ENCODE peak calls at places on chromosomes 13 and 19, in five cellular contexts. R is tibial nerve, E is left lung, A is fibroblast of mammary gland, B is uterus. P is an unnamed sample.

GRCh38 chr13:112330066-112330465 is 46.1 kb upstream of the SPACA7 start:
- DNase-seq in R (no peak), E (no peak), A (no peak), B (no peak), P (no peak)

GRCh38 chr19:31140717-31141116 is 208.5 kb downstream of the TSHZ3 start:
- DNase-seq in R (no peak), E (no peak), A (peak), B (no peak), P (peak)

GRCh38 chr19:1143828-1144399 is 30.2 kb downstream of the SBNO2 start:
- DNase-seq in R (no peak), E (no peak), A (no peak), B (no peak), P (no peak)

GRCh38 chr13:75637101-75637774 is 1.1 kb downstream of the LMO7 start:
- DNase-seq in R (no peak), E (no peak), A (peak), B (no peak), P (no peak)

GRCh38 chr13:92074658-92075057 is 676.2 kb downstream of the GPC5 start:
- DNase-seq in R (no peak), E (no peak), A (no peak), B (no peak), P (peak)

GRCh38 chr13:75345191-75345590 is 136.8 kb downstream of the TBC1D4 start:
- DNase-seq in R (no peak), E (no peak), A (peak), B (no peak), P (peak)

GRCh38 chr19:42216653-42217521 is 590 bp downstream of the DEDD2 start:
- DNase-seq in R (no peak), E (peak), A (peak), B (peak), P (no peak)

GRCh38 chr19:5775668-5776309 is 8.8 kb downstream of the PRR22 start:
- DNase-seq in R (no peak), E (no peak), A (peak), B (no peak), P (peak)

GRCh38 chr13:59957438-59957837 is 206.3 kb downstream of the DIAPH3 start:
- DNase-seq in R (no peak), E (no peak), A (no peak), B (no peak), P (no peak)

GRCh38 chr13:41563501-41564001 is 106.2 kb downstream of the RGCC start:
- DNase-seq in R (no peak), E (no peak), A (peak), B (no peak), P (peak)

GRCh38 chr13:23608138-23608537 is 37.9 kb downstream of the TNFRSF19 start:
- DNase-seq in R (no peak), E (no peak), A (no peak), B (no peak), P (no peak)
- H3K4me3 ChIP-seq in R (no peak), E (no peak), A (no peak), B (no peak), P (no peak)

DNA sequence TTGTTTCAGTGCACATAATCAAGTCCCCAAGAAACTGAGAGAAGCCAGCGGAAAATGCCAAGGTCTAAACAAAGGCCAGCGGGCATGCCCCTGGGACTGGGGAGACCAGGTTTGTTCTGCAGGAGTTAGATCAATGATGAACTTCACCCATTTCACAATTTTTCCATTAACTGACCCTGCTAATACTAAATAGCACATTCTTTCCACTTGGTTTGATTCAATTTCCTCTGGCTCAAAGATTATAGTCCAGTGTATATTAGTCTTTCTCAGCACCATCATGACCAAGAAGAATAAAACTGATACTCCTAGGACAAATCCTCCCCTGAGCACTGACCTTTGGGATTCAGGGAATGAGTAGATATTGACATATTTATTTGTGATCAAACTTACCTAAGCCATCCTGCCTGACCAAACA is 66.4 kb downstream of the MBNL2 start:
- DNase-seq in R (no peak), E (no peak), A (no peak), B (no peak), P (no peak)
- TF ChIP-seq CTCF in R (no peak), E (no peak), A (no peak), B (no peak), P (no peak)

DNA sequence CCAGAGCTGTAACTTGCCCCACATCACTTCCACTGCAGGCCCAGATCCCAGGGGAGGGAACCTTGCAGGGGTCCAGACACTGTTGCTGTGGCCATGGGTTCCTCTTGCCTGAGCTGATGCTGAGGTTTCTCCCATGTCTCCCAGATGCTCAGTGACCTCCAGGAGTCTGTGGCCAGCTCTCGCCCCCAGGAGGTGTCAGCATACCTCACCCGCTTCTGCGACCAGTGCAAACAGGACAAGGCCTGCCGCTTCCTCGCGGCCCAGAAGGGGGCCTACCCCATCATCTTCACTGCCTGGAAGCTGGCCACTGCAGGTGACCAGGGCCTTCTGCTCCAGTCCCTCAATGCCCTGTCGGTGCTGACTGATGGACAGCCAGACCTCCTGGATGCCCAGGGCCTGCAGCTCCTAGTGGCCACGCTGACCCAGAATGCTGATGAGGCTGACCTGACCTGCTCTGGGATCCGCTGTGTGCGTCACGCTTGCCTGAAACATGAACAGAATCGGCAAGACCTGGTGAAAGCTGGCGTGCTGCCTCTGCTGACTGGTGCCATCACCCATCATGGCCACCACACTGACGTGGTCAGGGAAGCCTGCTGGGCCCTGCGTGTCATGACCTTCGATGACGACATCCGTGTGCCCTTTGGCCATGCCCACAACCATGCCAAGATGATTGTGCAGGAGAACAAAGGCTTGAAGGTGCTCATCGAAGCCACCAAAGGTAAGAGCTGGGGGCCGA is 12.1 kb upstream of the SLC25A42 start:
- DNase-seq in R (no peak), E (no peak), A (no peak), B (no peak), P (no peak)
- H3K4me3 ChIP-seq in R (no peak), E (no peak), A (no peak), B (no peak), P (no peak)

GRCh38 chr13:107681611-107682010 is 533.7 kb downstream of the LIG4 start:
- DNase-seq in R (no peak), E (no peak), A (no peak), B (no peak), P (no peak)

GRCh38 chr13:107675847-107676550 is 539.3 kb downstream of the LIG4 start:
- DNase-seq in R (no peak), E (no peak), A (no peak), B (no peak), P (no peak)

GRCh38 chr13:107680115-107680514 is 535.2 kb downstream of the LIG4 start:
- DNase-seq in R (no peak), E (no peak), A (peak), B (no peak), P (no peak)

DNA sequence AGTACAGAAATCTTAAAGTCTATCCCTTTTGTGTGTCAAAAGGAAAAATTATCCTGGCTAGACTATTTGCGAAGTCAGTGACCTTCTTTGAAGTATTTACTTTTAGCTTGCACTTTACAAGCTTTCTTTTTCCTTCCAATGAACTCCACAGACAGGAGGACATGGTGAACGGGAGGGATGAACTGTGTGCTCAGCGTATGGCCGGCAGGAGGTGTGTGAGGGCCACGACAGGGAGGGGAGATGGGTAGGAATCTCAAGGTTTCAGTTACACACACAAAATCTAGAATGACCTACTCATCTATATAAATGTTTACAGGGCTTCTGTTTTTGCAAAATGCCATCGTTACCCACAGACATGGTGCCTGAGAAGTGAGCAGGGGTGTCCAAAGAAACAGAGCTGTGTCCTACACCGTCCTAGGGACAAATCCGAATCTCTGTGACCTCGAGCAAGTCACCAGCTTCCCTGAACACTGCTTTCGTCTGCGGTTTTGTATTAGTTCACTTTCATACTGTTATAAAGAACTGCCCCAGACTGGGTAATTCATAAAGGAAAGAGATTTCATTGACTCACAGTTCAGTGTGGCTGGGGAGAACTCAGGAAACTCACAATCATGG is 537.2 kb downstream of the LIG4 start:
- DNase-seq in R (no peak), E (no peak), A (no peak), B (no peak), P (peak)
- TF ChIP-seq CTCF in R (no peak), E (no peak), A (no peak), B (no peak), P (no peak)

DNA sequence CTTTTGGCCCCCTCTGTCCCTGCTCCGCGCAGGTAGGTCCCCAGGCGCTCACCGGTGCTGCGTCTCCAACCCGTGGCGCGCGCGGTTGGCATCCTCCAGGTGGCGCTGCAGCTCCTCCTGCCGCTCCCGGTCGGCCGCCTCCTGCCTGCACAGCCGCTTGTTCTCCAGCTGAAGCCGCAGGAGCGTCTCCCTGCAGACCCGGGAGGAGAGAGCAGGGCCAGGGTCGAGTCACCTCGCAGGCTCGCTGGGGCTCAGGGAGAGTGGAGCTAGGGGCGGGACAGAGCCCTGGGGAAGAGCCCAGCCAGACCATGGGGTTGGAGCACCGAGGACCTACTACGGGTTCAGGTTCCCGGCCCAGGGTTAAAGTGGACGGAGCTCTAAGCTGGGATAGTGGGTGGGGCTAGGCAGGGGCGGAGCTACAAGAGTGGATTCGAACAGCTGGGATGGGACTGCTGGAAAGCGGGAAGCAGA is 9.3 kb downstream of the HOOK2 start:
- DNase-seq in R (peak), E (peak), A (peak), B (peak), P (peak)
- H3K4me3 ChIP-seq in R (peak), E (peak), A (peak), B (peak), P (peak)

GRCh38 chr13:38636756-38637155 is 50.1 kb upstream of the FREM2 start:
- DNase-seq in R (no peak), E (no peak), A (no peak), B (no peak), P (no peak)
- TF ChIP-seq CTCF in R (no peak), E (no peak), A (no peak), B (no peak), P (no peak)

DNA sequence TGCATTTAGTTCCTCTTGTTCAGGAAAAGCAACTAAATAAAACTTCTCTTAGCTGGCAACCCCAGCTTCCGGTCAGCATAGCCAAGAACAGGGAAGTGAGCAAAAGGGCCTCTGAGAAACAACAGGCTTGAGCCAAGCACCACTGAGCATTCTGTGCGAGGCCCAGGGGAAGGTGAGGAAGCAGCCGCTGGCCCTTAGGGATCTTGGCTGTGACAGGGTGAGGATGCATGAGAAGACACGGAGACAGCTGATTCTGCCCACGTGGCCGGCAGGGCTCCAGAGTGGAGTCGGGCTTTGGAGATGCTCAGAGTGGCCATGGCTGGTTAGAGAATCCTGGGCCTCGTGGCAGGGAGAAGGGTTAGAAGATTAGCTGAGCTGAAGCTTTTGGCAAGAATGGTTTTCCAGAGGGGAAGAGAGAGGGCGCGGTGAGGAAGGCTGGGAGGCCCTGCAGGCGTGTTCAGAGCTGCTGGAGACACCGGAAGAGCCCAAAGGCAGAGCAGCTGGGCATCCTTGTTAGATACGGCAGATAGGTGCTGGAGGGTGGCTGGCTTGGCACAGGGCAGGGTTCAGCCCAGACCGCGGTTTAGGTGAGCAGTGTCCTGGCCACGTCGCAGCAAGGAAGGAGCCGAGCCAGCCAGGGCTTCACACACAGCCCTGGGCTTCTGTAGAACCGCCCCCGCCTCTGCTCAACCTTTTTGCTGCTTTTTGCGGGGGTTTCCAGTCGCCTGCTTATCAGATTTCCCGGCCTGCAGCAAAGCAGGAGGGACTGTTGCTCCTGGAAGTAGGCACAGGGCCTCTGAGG is 17.3 kb downstream of the UPF1 start:
- DNase-seq in R (peak), E (peak), A (peak), B (peak), P (peak)
- H3K4me3 ChIP-seq in R (no peak), E (peak), A (no peak), B (no peak), P (no peak)

GRCh38 chr13:66200555-66200954 is 1029.6 kb downstream of the PCDH9 start:
- DNase-seq in R (no peak), E (no peak), A (peak), B (no peak), P (no peak)
- TF ChIP-seq CTCF in R (no peak), E (no peak), A (peak), B (no peak), P (peak)

DNA sequence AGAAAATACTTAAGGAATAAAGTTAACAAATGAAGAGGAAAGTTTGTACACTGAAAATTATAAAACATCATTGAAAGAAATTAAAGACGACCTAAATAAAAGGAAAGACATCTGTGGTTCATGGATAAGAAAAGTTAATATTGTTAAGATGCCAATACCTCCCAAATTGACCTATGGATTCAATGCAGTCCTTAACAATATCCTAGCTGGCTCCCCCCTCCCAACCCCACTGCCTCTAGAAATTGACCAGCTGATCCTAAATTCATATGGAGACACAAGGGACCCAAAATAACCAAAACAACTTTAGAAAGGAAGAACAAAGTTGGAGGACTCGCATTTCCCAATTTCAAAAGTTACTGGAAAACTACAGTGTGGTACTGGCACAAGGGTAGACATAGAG is 28.3 kb downstream of the ZNF45 start:
- DNase-seq in R (no peak), E (no peak), A (no peak), B (no peak), P (no peak)
- H3K4me3 ChIP-seq in R (no peak), E (no peak), A (no peak), B (no peak), P (no peak)